ENCODE peak calls at places on chromosomes 16 and 17, in nine cellular contexts. One of them, this sample, is unnamed.

GRCh38 chr17:21303441-21304065 is 19.0 kb downstream of the MAP2K3 start:
- DNase-seq in AG09319: no peak
- DNase-seq in uterus: no peak
- DNase-seq in IMR-90: no peak
- DNase-seq in left ventricle myocardium inferior: peak
- DNase-seq in cardiac muscle cell: no peak
- DNase-seq in right atrium auricular region: no peak
- DNase-seq in dorsolateral prefrontal cortex: peak
- DNase-seq in AG04450: no peak
- DNase-seq in this sample: peak

GRCh38 chr16:46427340-46428107 is 193.7 kb downstream of the SHCBP1 start:
- DNase-seq in left ventricle myocardium inferior: no peak
- DNase-seq in right atrium auricular region: no peak
- DNase-seq in AG09319: no peak
- DNase-seq in uterus: no peak
- DNase-seq in IMR-90: no peak
- DNase-seq in dorsolateral prefrontal cortex: no peak
- DNase-seq in cardiac muscle cell: no peak
- DNase-seq in AG04450: no peak
- DNase-seq in this sample: no peak

GRCh38 chr17:82779541-82779940 is 27.7 kb downstream of the TBCD start:
- DNase-seq in AG09319: no peak
- DNase-seq in IMR-90: no peak
- DNase-seq in dorsolateral prefrontal cortex: no peak
- DNase-seq in uterus: no peak
- DNase-seq in AG04450: no peak
- DNase-seq in left ventricle myocardium inferior: no peak
- DNase-seq in cardiac muscle cell: no peak
- DNase-seq in right atrium auricular region: no peak
- DNase-seq in this sample: no peak

GRCh38 chr16:22198547-22199293 is 7.4 kb upstream of the EEF2K start:
- DNase-seq in IMR-90: peak
- DNase-seq in uterus: no peak
- DNase-seq in left ventricle myocardium inferior: no peak
- DNase-seq in right atrium auricular region: no peak
- DNase-seq in AG09319: no peak
- DNase-seq in AG04450: no peak
- DNase-seq in dorsolateral prefrontal cortex: no peak
- DNase-seq in cardiac muscle cell: no peak
- DNase-seq in this sample: peak

GRCh38 chr17:54662978-54663876 is 237.4 kb upstream of the TOM1L1 start:
- DNase-seq in dorsolateral prefrontal cortex: no peak
- DNase-seq in IMR-90: no peak
- DNase-seq in cardiac muscle cell: no peak
- DNase-seq in uterus: no peak
- DNase-seq in AG04450: no peak
- DNase-seq in left ventricle myocardium inferior: no peak
- DNase-seq in AG09319: no peak
- DNase-seq in right atrium auricular region: no peak
- DNase-seq in this sample: no peak

GRCh38 chr17:82412535-82413520 is 5.3 kb upstream of the HEXD start:
- DNase-seq in AG09319: no peak
- DNase-seq in cardiac muscle cell: no peak
- DNase-seq in AG04450: no peak
- DNase-seq in uterus: no peak
- DNase-seq in left ventricle myocardium inferior: no peak
- DNase-seq in dorsolateral prefrontal cortex: no peak
- DNase-seq in IMR-90: no peak
- DNase-seq in right atrium auricular region: no peak
- DNase-seq in this sample: no peak

GRCh38 chr17:31339906-31340661 is 18.7 kb upstream of the EVI2A start:
- DNase-seq in dorsolateral prefrontal cortex: peak
- DNase-seq in AG09319: no peak
- DNase-seq in right atrium auricular region: no peak
- DNase-seq in cardiac muscle cell: peak
- DNase-seq in IMR-90: peak
- DNase-seq in left ventricle myocardium inferior: no peak
- DNase-seq in uterus: peak
- DNase-seq in AG04450: no peak
- DNase-seq in this sample: no peak

GRCh38 chr17:78258323-78259229 is 27.1 kb downstream of the TMEM235 start:
- DNase-seq in IMR-90: peak
- DNase-seq in cardiac muscle cell: peak
- DNase-seq in AG04450: no peak
- DNase-seq in AG09319: no peak
- DNase-seq in dorsolateral prefrontal cortex: no peak
- DNase-seq in left ventricle myocardium inferior: peak
- DNase-seq in uterus: peak
- DNase-seq in right atrium auricular region: no peak
- DNase-seq in this sample: no peak

GRCh38 chr17:43531955-43532354 is 14.2 kb downstream of the ETV4 start:
- DNase-seq in uterus: no peak
- DNase-seq in AG04450: no peak
- DNase-seq in AG09319: no peak
- DNase-seq in right atrium auricular region: no peak
- DNase-seq in cardiac muscle cell: no peak
- DNase-seq in left ventricle myocardium inferior: no peak
- DNase-seq in dorsolateral prefrontal cortex: peak
- DNase-seq in IMR-90: no peak
- DNase-seq in this sample: no peak

GRCh38 chr17:79607941-79608728 is 2.7 kb downstream of the RBFOX3 start:
- DNase-seq in uterus: peak
- DNase-seq in AG09319: no peak
- DNase-seq in AG04450: no peak
- DNase-seq in left ventricle myocardium inferior: no peak
- DNase-seq in cardiac muscle cell: peak
- DNase-seq in IMR-90: no peak
- DNase-seq in right atrium auricular region: no peak
- DNase-seq in dorsolateral prefrontal cortex: no peak
- DNase-seq in this sample: peak
- TF ChIP-seq CTCF in uterus: no peak
- TF ChIP-seq CTCF in AG09319: no peak
- TF ChIP-seq CTCF in AG04450: peak
- TF ChIP-seq CTCF in left ventricle myocardium inferior: peak
- TF ChIP-seq CTCF in cardiac muscle cell: peak
- TF ChIP-seq CTCF in IMR-90: peak
- TF ChIP-seq CTCF in right atrium auricular region: no peak
- TF ChIP-seq CTCF in dorsolateral prefrontal cortex: no peak
- TF ChIP-seq CTCF in this sample: no peak

GRCh38 chr16:229731-230281 is 557 bp upstream of the LUC7L start:
- DNase-seq in IMR-90: no peak
- DNase-seq in dorsolateral prefrontal cortex: no peak
- DNase-seq in AG04450: no peak
- DNase-seq in right atrium auricular region: no peak
- DNase-seq in uterus: no peak
- DNase-seq in AG09319: no peak
- DNase-seq in left ventricle myocardium inferior: no peak
- DNase-seq in cardiac muscle cell: no peak
- DNase-seq in this sample: no peak

GRCh38 chr16:230949-231348 is 1.7 kb upstream of the LUC7L start:
- DNase-seq in cardiac muscle cell: no peak
- DNase-seq in dorsolateral prefrontal cortex: no peak
- DNase-seq in IMR-90: no peak
- DNase-seq in AG09319: no peak
- DNase-seq in AG04450: no peak
- DNase-seq in uterus: no peak
- DNase-seq in right atrium auricular region: no peak
- DNase-seq in left ventricle myocardium inferior: no peak
- DNase-seq in this sample: no peak

GRCh38 chr16:239948-240277 is 5.3 kb downstream of the FAM234A start:
- DNase-seq in right atrium auricular region: no peak
- DNase-seq in dorsolateral prefrontal cortex: no peak
- DNase-seq in IMR-90: peak
- DNase-seq in AG09319: no peak
- DNase-seq in AG04450: no peak
- DNase-seq in left ventricle myocardium inferior: no peak
- DNase-seq in cardiac muscle cell: peak
- DNase-seq in uterus: no peak
- DNase-seq in this sample: peak

GRCh38 chr16:228917-229730 is at the start of gene LUC7L:
- DNase-seq in AG04450: peak
- DNase-seq in right atrium auricular region: peak
- DNase-seq in dorsolateral prefrontal cortex: peak
- DNase-seq in cardiac muscle cell: peak
- DNase-seq in IMR-90: peak
- DNase-seq in left ventricle myocardium inferior: peak
- DNase-seq in uterus: peak
- DNase-seq in AG09319: no peak
- DNase-seq in this sample: peak

DNA sequence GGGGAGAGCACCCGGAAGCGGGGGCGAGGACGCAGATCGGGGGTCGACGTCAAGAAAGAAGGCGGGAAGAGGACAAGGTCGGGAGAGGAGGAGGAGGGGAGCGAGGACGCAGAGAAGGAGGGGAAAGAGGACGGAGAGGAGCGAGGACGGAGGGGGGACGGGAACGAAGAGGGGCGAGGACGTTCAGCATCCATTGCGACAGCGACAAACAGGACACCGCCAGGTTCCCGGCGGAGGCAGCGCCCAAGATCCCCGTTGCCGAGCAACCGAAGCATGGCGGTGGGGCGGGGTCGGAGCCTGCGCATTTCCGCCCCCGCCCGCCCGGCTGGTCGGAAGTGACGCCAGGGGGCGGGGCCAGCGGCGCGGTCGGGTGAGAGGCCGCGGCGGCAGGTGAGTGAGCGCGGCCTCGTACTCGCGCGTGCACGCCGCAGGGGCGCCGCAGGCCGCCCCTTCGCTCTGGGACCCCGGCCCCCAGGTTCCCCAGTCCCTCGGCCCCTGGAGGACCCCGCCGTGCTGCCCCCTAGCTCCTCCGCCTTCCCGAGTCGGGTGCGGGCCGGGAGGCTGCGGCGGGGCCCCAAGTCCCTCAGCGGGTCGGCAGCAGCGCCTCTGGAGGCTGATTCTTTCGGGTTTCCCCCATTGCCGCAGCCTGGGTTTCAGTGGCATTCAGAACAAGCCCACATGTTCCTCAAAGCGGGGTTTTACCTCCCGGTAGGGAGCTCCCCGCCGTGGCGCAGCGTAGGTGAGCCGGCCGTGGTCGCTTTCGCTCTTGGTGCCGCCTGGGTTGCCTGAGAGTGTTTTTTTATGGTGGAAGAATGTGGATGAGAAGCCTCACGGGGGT is at the start of gene FAM234A:
- DNase-seq in left ventricle myocardium inferior: peak
- DNase-seq in IMR-90: peak
- DNase-seq in AG09319: peak
- DNase-seq in cardiac muscle cell: peak
- DNase-seq in right atrium auricular region: peak
- DNase-seq in dorsolateral prefrontal cortex: peak
- DNase-seq in AG04450: peak
- DNase-seq in uterus: peak
- DNase-seq in this sample: peak
- TF ChIP-seq CTCF in left ventricle myocardium inferior: peak
- TF ChIP-seq CTCF in IMR-90: peak
- TF ChIP-seq CTCF in AG09319: peak
- TF ChIP-seq CTCF in cardiac muscle cell: peak
- TF ChIP-seq CTCF in right atrium auricular region: no peak
- TF ChIP-seq CTCF in dorsolateral prefrontal cortex: peak
- TF ChIP-seq CTCF in AG04450: peak
- TF ChIP-seq CTCF in uterus: peak
- TF ChIP-seq CTCF in this sample: peak

GRCh38 chr16:26992661-26993365 is 73.9 kb upstream of the C16orf82 start:
- DNase-seq in AG04450: no peak
- DNase-seq in cardiac muscle cell: no peak
- DNase-seq in AG09319: no peak
- DNase-seq in left ventricle myocardium inferior: no peak
- DNase-seq in dorsolateral prefrontal cortex: no peak
- DNase-seq in IMR-90: no peak
- DNase-seq in right atrium auricular region: no peak
- DNase-seq in uterus: no peak
- DNase-seq in this sample: no peak
- TF ChIP-seq CTCF in AG04450: no peak
- TF ChIP-seq CTCF in cardiac muscle cell: no peak
- TF ChIP-seq CTCF in AG09319: no peak
- TF ChIP-seq CTCF in left ventricle myocardium inferior: no peak
- TF ChIP-seq CTCF in dorsolateral prefrontal cortex: no peak
- TF ChIP-seq CTCF in IMR-90: no peak
- TF ChIP-seq CTCF in right atrium auricular region: no peak
- TF ChIP-seq CTCF in uterus: no peak
- TF ChIP-seq CTCF in this sample: no peak

GRCh38 chr16:72891291-72892227 is 156.4 kb downstream of the ZFHX3 start:
- DNase-seq in cardiac muscle cell: no peak
- DNase-seq in right atrium auricular region: no peak
- DNase-seq in left ventricle myocardium inferior: no peak
- DNase-seq in AG09319: no peak
- DNase-seq in IMR-90: no peak
- DNase-seq in uterus: no peak
- DNase-seq in dorsolateral prefrontal cortex: no peak
- DNase-seq in AG04450: no peak
- DNase-seq in this sample: no peak
- TF ChIP-seq CTCF in cardiac muscle cell: no peak
- TF ChIP-seq CTCF in right atrium auricular region: no peak
- TF ChIP-seq CTCF in left ventricle myocardium inferior: no peak
- TF ChIP-seq CTCF in AG09319: no peak
- TF ChIP-seq CTCF in IMR-90: no peak
- TF ChIP-seq CTCF in uterus: no peak
- TF ChIP-seq CTCF in dorsolateral prefrontal cortex: no peak
- TF ChIP-seq CTCF in AG04450: no peak
- TF ChIP-seq CTCF in this sample: no peak

GRCh38 chr17:32444301-32445074 is at the start of gene PSMD11:
- DNase-seq in IMR-90: peak
- DNase-seq in uterus: peak
- DNase-seq in dorsolateral prefrontal cortex: peak
- DNase-seq in right atrium auricular region: peak
- DNase-seq in left ventricle myocardium inferior: peak
- DNase-seq in AG04450: peak
- DNase-seq in AG09319: peak
- DNase-seq in cardiac muscle cell: peak
- DNase-seq in this sample: peak
- TF ChIP-seq CTCF in IMR-90: peak
- TF ChIP-seq CTCF in uterus: peak
- TF ChIP-seq CTCF in dorsolateral prefrontal cortex: peak
- TF ChIP-seq CTCF in right atrium auricular region: peak
- TF ChIP-seq CTCF in left ventricle myocardium inferior: peak
- TF ChIP-seq CTCF in AG04450: peak
- TF ChIP-seq CTCF in AG09319: peak
- TF ChIP-seq CTCF in cardiac muscle cell: peak
- TF ChIP-seq CTCF in this sample: peak